ENCODE peak calls at places on chromosome 2, in ten cellular contexts. P is fibroblast of lung, X is cardiac muscle cell, O is PC-9, K is HCT116, G is prostate gland, Q is AG04450, S is heart right ventricle, R is A549, A is heart left ventricle. J is an unnamed sample.

GRCh38 chr2:203909192-203909945 is 27.2 kb upstream of the ICOS start:
- DNase-seq in K (peak; percentile 13), S (no peak), O (peak; percentile 10), R (peak; percentile 30), P (peak; percentile 84), X (peak; percentile 47), G (no peak), A (no peak), Q (peak; percentile 65), J (no peak)

GRCh38 chr2:39834426-39834825 is 55.4 kb upstream of the THUMPD2 start:
- DNase-seq in O (no peak), Q (no peak), G (no peak), A (no peak), S (no peak), X (no peak), K (no peak), R (no peak), P (no peak), J (no peak)

GRCh38 chr2:134089454-134089853 is 164.4 kb upstream of the MGAT5 start:
- DNase-seq in G (no peak), A (no peak), P (no peak), O (no peak), Q (no peak), S (no peak), R (no peak), K (no peak), X (no peak), J (no peak)

GRCh38 chr2:7363906-7364305 is 446.7 kb downstream of the RNF144A start:
- DNase-seq in G (no peak), P (no peak), S (no peak), R (no peak), X (no peak), Q (no peak), O (no peak), K (no peak), A (no peak), J (no peak)

GRCh38 chr2:223123859-223124610 is 72.0 kb downstream of the KCNE4 start:
- DNase-seq in K (no peak), G (no peak), X (no peak), P (peak; percentile 53), S (no peak), A (no peak), O (no peak), R (no peak), Q (no peak), J (no peak)

GRCh38 chr2:3771576-3771975 is 68.2 kb downstream of the DCDC2C start:
- DNase-seq in Q (no peak), S (no peak), R (no peak), X (no peak), O (no peak), A (no peak), K (no peak), G (no peak), P (no peak), J (no peak)

GRCh38 chr2:101619191-101619591 is 78.3 kb upstream of the MAP4K4 start:
- DNase-seq in X (no peak), G (no peak), K (no peak), S (no peak), O (no peak), P (peak; percentile 83), Q (peak; percentile 26), A (peak; percentile 58), R (no peak), J (no peak)

GRCh38 chr2:240786871-240787311 is 33.1 kb downstream of the KIF1A start:
- DNase-seq in A (peak; percentile 19), P (no peak), Q (no peak), O (no peak), S (peak; percentile 9), X (no peak), R (no peak), G (no peak), K (no peak), J (no peak)

GRCh38 chr2:164657129-164657528 is 35.8 kb upstream of the GRB14 start:
- DNase-seq in P (no peak), X (no peak), A (no peak), O (no peak), Q (peak; percentile 13), K (no peak), S (no peak), R (no peak), G (no peak), J (no peak)

GRCh38 chr2:127675335-127676261 is at the start of gene LIMS2:
- DNase-seq in O (peak; percentile 44), Q (no peak), A (peak; percentile 81), R (peak; percentile 49), G (no peak), K (no peak), X (peak; percentile 81), P (no peak), S (peak; percentile 68), J (no peak)

GRCh38 chr2:158022888-158023287 is 78.8 kb upstream of the UPP2 start:
- DNase-seq in Q (no peak), R (no peak), O (no peak), G (no peak), P (no peak), A (no peak), X (no peak), K (no peak), S (no peak), J (no peak)

GRCh38 chr2:21021430-21021829 is 22.4 kb downstream of the APOB start:
- DNase-seq in S (no peak), R (no peak), K (no peak), P (no peak), X (no peak), G (no peak), Q (no peak), O (no peak), A (no peak), J (no peak)
- H3K9me3 ChIP-seq in S (no peaks in the 10 kb centered on the region), R (no peaks in the 10 kb centered on the region), K (no peaks in the 10 kb centered on the region), P (no peaks in the 10 kb centered on the region), X (no peaks in the 10 kb centered on the region), G (no peaks in the 10 kb centered on the region), Q (no peaks in the 10 kb centered on the region), O (no peaks in the 10 kb centered on the region), A (no peaks in the 10 kb centered on the region), J (no peaks in the 10 kb centered on the region)

GRCh38 chr2:19745318-19746136 is 156.3 kb downstream of the TTC32 start:
- DNase-seq in A (no peak), S (no peak), X (no peak), G (no peak), O (no peak), P (no peak), Q (no peak), K (no peak), R (no peak), J (no peak)

GRCh38 chr2:19746137-19746585 is 155.6 kb downstream of the TTC32 start:
- DNase-seq in K (no peak), Q (no peak), S (no peak), P (no peak), O (no peak), G (no peak), A (no peak), R (no peak), X (no peak), J (no peak)

GRCh38 chr2:19748073-19748375 is 153.8 kb downstream of the TTC32 start:
- DNase-seq in K (no peak), O (no peak), P (no peak), X (no peak), Q (no peak), A (no peak), S (no peak), R (no peak), G (no peak), J (no peak)

GRCh38 chr2:19747310-19748072 is 154.3 kb downstream of the TTC32 start:
- DNase-seq in Q (no peak), O (no peak), P (no peak), S (no peak), X (peak; percentile 59), K (no peak), G (no peak), A (no peak), R (no peak), J (no peak)

GRCh38 chr2:19746611-19747309 is 155.0 kb downstream of the TTC32 start:
- DNase-seq in R (peak; percentile 72), O (peak; percentile 14), A (no peak), P (peak; percentile 40), K (no peak), Q (no peak), S (peak; percentile 27), G (no peak), X (peak; percentile 70), J (no peak)
- TF ChIP-seq CTCF in R (peak; percentile 49), O (peak; percentile 60), A (peak; percentile 21), P (peak; percentile 48), K (peak; percentile 53), Q (peak; percentile 51), S (no peak), G (no peak), X (peak; percentile 47), J (no peak)

GRCh38 chr2:212013656-212014055 is 524.9 kb downstream of the ERBB4 start:
- DNase-seq in A (no peak), G (no peak), P (no peak), S (no peak), K (no peak), O (no peak), R (no peak), X (no peak), Q (no peak), J (no peak)

DNA sequence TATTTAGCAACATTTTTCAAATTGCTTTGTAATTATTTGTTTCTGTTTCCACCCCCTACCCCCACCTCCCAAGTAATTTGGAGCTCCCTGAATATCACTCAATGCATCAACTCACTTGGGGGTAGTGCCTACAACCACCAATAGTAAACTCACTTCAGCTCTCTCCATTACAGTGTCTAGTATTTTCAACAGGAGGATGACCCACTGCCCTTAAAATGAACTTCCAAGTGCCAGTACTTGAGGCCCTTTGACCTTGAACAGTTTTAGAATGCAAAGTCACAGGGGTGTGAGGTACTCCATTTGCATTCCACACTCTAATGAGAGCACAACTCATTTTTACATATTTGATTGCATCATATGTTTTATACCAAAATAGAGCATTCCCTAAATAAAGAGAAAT is 523.0 kb downstream of the ERBB4 start:
- DNase-seq in O (no peak), P (no peak), K (no peak), R (no peak), Q (no peak), X (peak; percentile 60), S (no peak), A (no peak), G (no peak), J (no peak)
- H3K9me3 ChIP-seq in O (no peaks in the 10 kb centered on the region), P (no peaks in the 10 kb centered on the region), K (no peaks in the 10 kb centered on the region), R (no peaks in the 10 kb centered on the region), Q (peaks cover 9% of the 10 kb centered on the region), X (no peaks in the 10 kb centered on the region), S (no peaks in the 10 kb centered on the region), A (no peaks in the 10 kb centered on the region), G (no peaks in the 10 kb centered on the region), J (no peaks in the 10 kb centered on the region)

GRCh38 chr2:23809168-23809567 is 117.8 kb downstream of the ATAD2B start:
- DNase-seq in K (no peak), P (no peak), O (no peak), X (no peak), R (no peak), G (no peak), Q (no peak), A (no peak), S (no peak), J (no peak)

GRCh38 chr2:23814963-23815362 is 112.0 kb downstream of the ATAD2B start:
- DNase-seq in S (no peak), Q (no peak), P (no peak), K (no peak), G (no peak), R (no peak), A (no peak), O (no peak), X (no peak), J (no peak)

DNA sequence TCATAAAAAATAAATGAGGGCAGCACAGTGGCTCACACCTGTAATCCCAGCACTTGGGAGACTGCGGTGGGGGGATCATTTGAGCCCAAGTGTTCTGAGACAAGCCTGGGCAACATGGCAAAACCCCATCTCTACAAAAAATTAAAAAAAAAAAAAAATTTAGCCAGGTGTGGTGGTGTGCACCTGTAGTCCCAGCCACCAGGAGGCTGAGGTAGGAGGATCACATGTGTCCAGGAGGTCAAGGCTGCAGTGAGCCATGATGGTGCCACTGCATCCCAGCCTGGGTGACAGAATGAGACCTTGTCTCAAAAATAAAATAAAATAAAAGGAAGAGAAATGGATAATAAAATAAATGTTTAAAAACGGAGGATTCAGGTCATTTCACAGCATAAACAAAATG is 113.5 kb downstream of the ATAD2B start:
- DNase-seq in P (no peak), Q (no peak), G (no peak), K (no peak), X (no peak), S (no peak), A (no peak), R (no peak), O (no peak), J (no peak)
- TF ChIP-seq CTCF in P (no peak), Q (no peak), G (no peak), K (no peak), X (no peak), S (no peak), A (no peak), R (no peak), O (no peak), J (no peak)